ENCODE peak calls at places on chromosomes 4 and X, in four cellular contexts. S is Peyer's patch, R is breast epithelium, Q is A549. D is an unnamed sample.

GRCh38 chr4:180521181-180521580 is 1722.0 kb upstream of the TENM3 start:
- DNase-seq in Q (no peak), S (no peak), R (no peak), D (no peak)

GRCh38 chr4:141395246-141395830 is 174.6 kb downstream of the ZNF330 start:
- DNase-seq in R (no peak), S (no peak), Q (no peak), D (no peak)

GRCh38 chrX:86946569-86946968 is 571.0 kb upstream of the KLHL4 start:
- DNase-seq in R (no peak), S (no peak), Q (peak; percentile 43), D (peak; percentile 21)

GRCh38 chrX:18210470-18210869 is 10.2 kb downstream of the BEND2 start:
- DNase-seq in Q (peak; percentile 34), S (no peak), R (no peak), D (no peak)

GRCh38 chr4:183140911-183141320 is 41.9 kb downstream of the WWC2 start:
- DNase-seq in R (no peak), S (no peak), Q (no peak), D (no peak)

GRCh38 chr4:6366581-6366980 is 96.9 kb downstream of the WFS1 start:
- DNase-seq in R (no peak), S (no peak), Q (no peak), D (no peak)

GRCh38 chr4:3827616-3828492 is 61.7 kb downstream of the ADRA2C start:
- DNase-seq in Q (peak; percentile 21), R (peak; percentile 60), S (peak; percentile 80), D (no peak)

GRCh38 chr4:4901877-4902276 is 42.4 kb downstream of the MSX1 start:
- DNase-seq in R (no peak), S (no peak), Q (peak; percentile 5), D (no peak)

GRCh38 chr4:47716017-47716416 is 121.8 kb downstream of the CORIN start:
- DNase-seq in S (no peak), R (no peak), Q (peak; percentile 2), D (no peak)

GRCh38 chr4:142311916-142312315 is 534.2 kb downstream of the INPP4B start:
- DNase-seq in S (no peak), Q (no peak), R (no peak), D (no peak)

GRCh38 chrX:107678957-107679740 is 50.8 kb downstream of the PRPS1 start:
- DNase-seq in S (peak; percentile 56), R (peak; percentile 69), Q (peak; percentile 24), D (peak; percentile 90)

GRCh38 chr4:169984203-169984602 is 42.0 kb downstream of the MFAP3L start:
- DNase-seq in R (no peak), Q (no peak), S (no peak), D (no peak)

GRCh38 chr4:109472343-109472761 is 38.7 kb downstream of the SEC24B start:
- DNase-seq in Q (peak; percentile 7), R (no peak), S (no peak), D (no peak)

GRCh38 chrX:149312936-149313432 is 192.1 kb downstream of the IDS start:
- DNase-seq in R (no peak), S (no peak), Q (no peak), D (no peak)

GRCh38 chr4:53098681-53099121 is 236.6 kb downstream of the RASL11B start:
- DNase-seq in S (no peak), Q (no peak), R (no peak), D (no peak)

GRCh38 chr4:132605551-132605950 is 543.5 kb upstream of the PCDH10 start:
- DNase-seq in R (no peak), Q (no peak), S (no peak), D (no peak)

GRCh38 chr4:139530833-139531427 is 25.1 kb downstream of the SETD7 start:
- DNase-seq in Q (peak; percentile 50), S (no peak), R (no peak), D (peak; percentile 54)

GRCh38 chr4:26953361-26953760 is 92.7 kb downstream of the STIM2 start:
- DNase-seq in Q (no peak), R (no peak), S (no peak), D (no peak)

GRCh38 chr4:3074078-3074845 is at the start of the genes HTT and HTT-AS:
- DNase-seq in Q (peak; percentile 88), S (peak; percentile 99), R (peak; percentile 93), D (peak; percentile 95)

GRCh38 chr4:40254961-40255721 is 58.3 kb downstream of the RHOH start:
- DNase-seq in R (no peak), S (no peak), Q (peak; percentile 76), D (no peak)

GRCh38 chr4:105194328-105195231 is 47.9 kb downstream of the TET2 start:
- DNase-seq in S (no peak), R (no peak), Q (no peak), D (no peak)

GRCh38 chrX:44871114-44871645 is 1.8 kb upstream of the KDM6A start:
- DNase-seq in Q (no peak), R (no peak), S (peak; percentile 46), D (no peak)

GRCh38 chrX:79169484-79169883 is 25.0 kb downstream of the GPR174 start:
- DNase-seq in Q (no peak), R (no peak), S (no peak), D (no peak)

GRCh38 chr4:113636877-113637276 is 124.7 kb downstream of the CAMK2D start:
- DNase-seq in S (no peak), R (no peak), Q (no peak), D (no peak)

GRCh38 chr4:53541577-53542206 is 49.6 kb downstream of the LNX1 start:
- DNase-seq in Q (no peak), R (no peak), S (no peak), D (no peak)

GRCh38 chr4:88803600-88804096 is 106.0 kb upstream of the NAP1L5 start:
- DNase-seq in R (peak; percentile 47), Q (peak; percentile 28), S (no peak), D (peak; percentile 39)

GRCh38 chr4:87419578-87420249 is 2.7 kb upstream of the NUDT9 start:
- DNase-seq in Q (peak; percentile 79), R (no peak), S (no peak), D (no peak)

GRCh38 chrX:110045421-110045820 is 42.5 kb downstream of the TMEM164 start:
- DNase-seq in Q (no peak), S (no peak), R (no peak), D (no peak)

GRCh38 chr4:108943971-108944370 is 181.1 kb upstream of the ETNPPL start:
- DNase-seq in R (no peak), S (no peak), Q (no peak), D (no peak)

DNA sequence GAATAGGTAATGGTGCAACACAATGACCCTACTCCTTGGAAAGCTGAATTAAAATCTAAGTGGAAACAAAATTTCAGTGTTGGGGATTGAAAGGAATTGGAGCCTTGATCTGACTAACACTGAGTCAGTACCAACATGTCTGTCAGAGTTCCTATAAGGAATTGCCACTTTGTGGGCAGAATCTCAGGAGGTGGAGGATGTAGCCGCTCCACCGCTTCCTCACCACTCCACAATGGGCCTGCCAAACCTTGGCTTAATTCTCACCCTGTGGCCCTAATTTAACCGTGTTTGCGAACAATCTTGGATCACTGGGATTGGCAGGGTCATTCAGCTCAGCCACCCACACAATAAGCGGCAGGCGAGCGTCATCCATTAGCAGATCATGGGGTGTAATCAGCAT is 6.1 kb downstream of the SRPX start:
- DNase-seq in Q (no peak), S (no peak), R (no peak), D (no peak)
- H3K27ac ChIP-seq in Q (no peak overlapping the region), S (no peak overlapping the region), R (no peak overlapping the region), D (no peak overlapping the region)

DNA sequence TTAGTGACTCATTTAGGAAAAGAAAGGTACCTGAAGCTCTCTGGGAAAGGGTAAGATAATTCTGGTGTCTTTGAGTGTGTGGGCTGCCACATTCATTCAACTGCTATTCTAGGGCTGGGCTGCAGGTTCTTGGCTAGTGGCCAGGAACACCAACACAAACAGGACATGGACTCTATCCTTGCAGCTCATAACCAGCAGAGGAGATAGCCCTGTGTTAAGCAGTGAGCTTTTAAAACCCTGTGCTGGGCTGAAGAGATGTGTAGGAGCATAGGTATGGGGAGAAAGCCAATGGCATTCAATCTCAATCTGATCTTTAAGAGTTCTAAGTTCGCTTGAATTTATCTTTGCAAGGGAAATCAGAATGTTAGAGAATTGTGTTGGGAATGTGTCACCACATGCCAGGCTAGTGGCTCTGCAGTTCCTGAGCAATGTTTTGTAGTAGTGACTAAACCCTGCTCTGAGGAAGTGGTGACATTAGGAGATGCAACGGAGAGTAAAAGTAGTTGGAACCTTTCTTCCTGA is 39.2 kb downstream of the SGMS2 start:
- DNase-seq in Q (peak; percentile 19), R (no peak), S (peak; percentile 72), D (no peak)
- H3K4me3 ChIP-seq in Q (no peak overlapping the region), R (no peak overlapping the region), S (no peak overlapping the region), D (no peak overlapping the region)

GRCh38 chr4:23930750-23931488 is 41.1 kb upstream of the PPARGC1A start:
- DNase-seq in R (peak; percentile 82), S (peak; percentile 82), Q (no peak), D (no peak)

GRCh38 chr4:23934223-23934622 is 44.4 kb upstream of the PPARGC1A start:
- DNase-seq in R (no peak), Q (peak; percentile 2), S (no peak), D (no peak)

GRCh38 chr4:23931489-23931830 is 41.6 kb upstream of the PPARGC1A start:
- DNase-seq in S (no peak), R (no peak), Q (no peak), D (no peak)

GRCh38 chr4:23932935-23933334 is 43.1 kb upstream of the PPARGC1A start:
- DNase-seq in R (peak; percentile 55), Q (no peak), S (no peak), D (no peak)

DNA sequence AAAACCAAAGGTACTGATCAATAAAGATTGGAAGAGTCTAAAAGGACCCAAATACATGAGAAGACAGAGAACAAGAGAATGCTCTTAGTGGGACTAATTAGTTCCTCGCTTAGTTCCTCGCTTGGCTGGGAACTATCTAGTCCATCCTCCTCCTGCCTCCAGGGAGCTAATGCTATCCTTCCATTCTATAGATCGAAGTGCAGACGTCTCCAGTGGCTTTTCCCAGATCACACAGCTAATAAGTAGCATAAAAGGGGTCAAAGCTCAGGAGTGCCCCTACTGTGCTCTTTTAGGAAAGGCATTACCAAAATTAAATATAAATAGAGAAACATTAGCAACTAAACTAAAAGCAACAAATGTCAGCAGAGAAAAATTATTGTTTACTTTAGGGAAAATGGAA is 42.3 kb upstream of the PPARGC1A start:
- DNase-seq in S (no peak), R (no peak), Q (no peak), D (no peak)
- H3K4me1 ChIP-seq in S (no peaks in the 10 kb centered on the region), R (peaks cover 8% of the 10 kb centered on the region), Q (no peaks in the 10 kb centered on the region), D (no peaks in the 10 kb centered on the region)

GRCh38 chr4:70382691-70383181 is at the start of gene SMR3B:
- DNase-seq in Q (no peak), S (no peak), R (no peak), D (no peak)
- H3K27ac ChIP-seq in Q (no peak within 1 kb of the TSS), S (no peak within 1 kb of the TSS), R (no peak within 1 kb of the TSS), D (no peak within 1 kb of the TSS)

GRCh38 chrX:48831136-48831908 is 4.1 kb downstream of the PCSK1N start:
- DNase-seq in S (no peak), R (no peak), Q (no peak), D (no peak)
- H3K4me3 ChIP-seq in S (no peak overlapping the region), R (peak overlapping the region; percentile 8), Q (no peak overlapping the region), D (no peak overlapping the region)